ENCODE peak calls at places on chromosomes 1 and 21, in eight cellular contexts. U is small intestine; I is mesenchymal stem cell; R is uterus; H is fibroblast of lung; N is CD8-positive, alpha-beta memory T cell; T is ovary; Y is tibial nerve. K is an unnamed sample.

GRCh38 chr1:12407050-12407961 is 177.5 kb downstream of the VPS13D start:
- DNase-seq in U (peak; percentile 49), I (peak; percentile 47), R (peak; percentile 36), H (peak; percentile 67), N (no peak), T (peak; percentile 31), Y (no peak), K (peak; percentile 55)

GRCh38 chr21:16587671-16588379 is 858.0 kb downstream of the USP25 start:
- DNase-seq in U (no peak), I (peak; percentile 34), R (peak; percentile 73), H (peak; percentile 73), N (no peak), T (peak; percentile 61), Y (no peak), K (no peak)

GRCh38 chr1:59520194-59520593 is 223.3 kb downstream of the FGGY start:
- DNase-seq in U (no peak), I (no peak), R (peak; percentile 78), H (peak; percentile 70), N (no peak), T (peak; percentile 53), Y (peak; percentile 41), K (no peak)

GRCh38 chr21:35503646-35504045 is 454.5 kb upstream of the RUNX1 start:
- DNase-seq in U (no peak), I (peak; percentile 14), R (no peak), H (peak; percentile 56), N (no peak), T (no peak), Y (no peak), K (no peak)

GRCh38 chr1:55285849-55286248 is 70.7 kb upstream of the USP24 start:
- DNase-seq in U (no peak), I (no peak), R (no peak), H (no peak), N (no peak), T (no peak), Y (no peak), K (no peak)

GRCh38 chr21:45286671-45287437 is 841 bp downstream of the POFUT2 start:
- DNase-seq in U (no peak), I (peak; percentile 48), R (no peak), H (peak; percentile 19), N (no peak), T (peak; percentile 58), Y (peak; percentile 12), K (no peak)

GRCh38 chr21:15134711-15135110 is 69.9 kb upstream of the NRIP1 start:
- DNase-seq in U (peak; percentile 79), I (no peak), R (no peak), H (no peak), N (no peak), T (no peak), Y (no peak), K (no peak)

GRCh38 chr1:174871886-174872285 is 127.9 kb upstream of the CACYBP start:
- DNase-seq in U (no peak), I (no peak), R (no peak), H (peak; percentile 78), N (no peak), T (no peak), Y (no peak), K (no peak)

GRCh38 chr1:24290933-24291487 is 28.1 kb upstream of the GRHL3 start:
- DNase-seq in U (no peak), I (no peak), R (no peak), H (no peak), N (no peak), T (no peak), Y (no peak), K (no peak)

GRCh38 chr1:59077739-59078503 is 219.0 kb upstream of the FGGY start:
- DNase-seq in U (no peak), I (no peak), R (no peak), H (no peak), N (no peak), T (no peak), Y (no peak), K (no peak)

GRCh38 chr1:187336769-187337168 is 508.0 kb downstream of the PLA2G4A start:
- DNase-seq in U (no peak), I (no peak), R (no peak), H (no peak), N (no peak), T (no peak), Y (no peak), K (no peak)

GRCh38 chr1:181062800-181063428 is 25.6 kb upstream of the IER5 start:
- DNase-seq in U (no peak), I (no peak), R (no peak), H (no peak), N (peak; percentile 2), T (no peak), Y (no peak), K (peak; percentile 39)

GRCh38 chr21:35730325-35730724 is 330.0 kb downstream of the SETD4 start:
- DNase-seq in U (no peak), I (no peak), R (no peak), H (no peak), N (no peak), T (no peak), Y (no peak), K (no peak)

GRCh38 chr1:4486408-4487120 is 167.8 kb upstream of the AJAP1 start:
- DNase-seq in U (no peak), I (no peak), R (no peak), H (no peak), N (no peak), T (no peak), Y (no peak), K (no peak)

GRCh38 chr1:32907435-32907834 is 6.2 kb upstream of the TMEM54 start:
- DNase-seq in U (peak; percentile 44), I (peak; percentile 28), R (no peak), H (peak; percentile 43), N (no peak), T (no peak), Y (no peak), K (no peak)

GRCh38 chr1:198669023-198669698 is 30.3 kb downstream of the PTPRC start:
- DNase-seq in U (peak; percentile 28), I (peak; percentile 92), R (no peak), H (peak; percentile 98), N (peak; percentile 25), T (no peak), Y (no peak), K (peak; percentile 78)

GRCh38 chr1:202616355-202616910 is 93.8 kb downstream of the SYT2 start:
- DNase-seq in U (no peak), I (peak; percentile 40), R (no peak), H (no peak), N (no peak), T (no peak), Y (no peak), K (no peak)
- H3K27ac ChIP-seq in U (no peak overlapping the region), I (peak overlapping the region; percentile 80), R (peak overlapping the region; percentile 70), H (no peak overlapping the region), N (no peak overlapping the region), T (no peak overlapping the region), Y (no peak overlapping the region), K (no peak overlapping the region)

GRCh38 chr1:247769603-247770002 is 9.2 kb upstream of the OR1C1 start:
- DNase-seq in U (no peak), I (no peak), R (no peak), H (no peak), N (no peak), T (no peak), Y (no peak), K (no peak)
- H3K9me3 ChIP-seq in U (no peaks in the 10 kb centered on the region), I (peaks cover 20% of the 10 kb centered on the region), R (no peaks in the 10 kb centered on the region), H (no peaks in the 10 kb centered on the region), N (no peaks in the 10 kb centered on the region), T (no peaks in the 10 kb centered on the region), Y (no peaks in the 10 kb centered on the region), K (peaks cover 5% of the 10 kb centered on the region)

GRCh38 chr1:27562021-27562420 is 41.9 kb downstream of the AHDC1 start:
- DNase-seq in U (no peak), I (no peak), R (no peak), H (no peak), N (no peak), T (peak; percentile 46), Y (no peak), K (no peak)
- H3K27ac ChIP-seq in U (no peak overlapping the region), I (no peak overlapping the region), R (peak overlapping the region; percentile 92), H (no peak overlapping the region), N (no peak overlapping the region), T (peak overlapping the region; percentile 86), Y (peak overlapping the region; percentile 72), K (no peak overlapping the region)

DNA sequence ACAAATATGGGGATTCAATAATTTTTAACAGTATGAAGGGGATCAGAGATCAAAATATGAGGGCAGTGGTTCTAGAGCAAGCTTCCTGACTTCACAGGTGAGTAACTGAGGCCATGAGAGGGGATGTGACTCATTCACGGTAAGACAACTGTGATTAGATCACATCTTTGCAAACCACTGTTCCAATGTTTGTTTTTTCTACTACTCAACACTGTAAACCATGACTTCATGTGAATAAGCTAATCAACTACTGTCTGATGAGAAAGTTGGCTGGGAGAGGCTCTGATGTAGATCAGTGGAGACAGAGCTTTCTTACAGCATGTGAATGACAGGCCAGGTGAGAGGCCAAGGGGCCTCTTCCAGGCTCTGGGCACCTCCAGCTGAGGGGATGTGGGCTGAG is 84.7 kb downstream of the BRINP2 start:
- DNase-seq in U (peak; percentile 20), I (peak; percentile 78), R (no peak), H (peak; percentile 79), N (no peak), T (no peak), Y (no peak), K (no peak)
- H3K9me3 ChIP-seq in U (no peaks in the 10 kb centered on the region), I (no peaks in the 10 kb centered on the region), R (no peaks in the 10 kb centered on the region), H (no peaks in the 10 kb centered on the region), N (no peaks in the 10 kb centered on the region), T (no peaks in the 10 kb centered on the region), Y (no peaks in the 10 kb centered on the region), K (no peaks in the 10 kb centered on the region)

GRCh38 chr1:117147856-117148588 is 26.5 kb upstream of the TRIM45 start:
- DNase-seq in U (no peak), I (peak; percentile 65), R (no peak), H (peak; percentile 57), N (no peak), T (no peak), Y (no peak), K (no peak)

GRCh38 chr1:117146570-117147340 is 25.2 kb upstream of the TRIM45 start:
- DNase-seq in U (no peak), I (peak; percentile 84), R (no peak), H (peak; percentile 97), N (no peak), T (no peak), Y (no peak), K (peak; percentile 81)

GRCh38 chr1:117150316-117150715 is 28.8 kb upstream of the TRIM45 start:
- DNase-seq in U (no peak), I (no peak), R (no peak), H (no peak), N (no peak), T (no peak), Y (no peak), K (no peak)

GRCh38 chr1:117146067-117146466 is 24.5 kb upstream of the TRIM45 start:
- DNase-seq in U (no peak), I (no peak), R (no peak), H (no peak), N (no peak), T (no peak), Y (no peak), K (no peak)

DNA sequence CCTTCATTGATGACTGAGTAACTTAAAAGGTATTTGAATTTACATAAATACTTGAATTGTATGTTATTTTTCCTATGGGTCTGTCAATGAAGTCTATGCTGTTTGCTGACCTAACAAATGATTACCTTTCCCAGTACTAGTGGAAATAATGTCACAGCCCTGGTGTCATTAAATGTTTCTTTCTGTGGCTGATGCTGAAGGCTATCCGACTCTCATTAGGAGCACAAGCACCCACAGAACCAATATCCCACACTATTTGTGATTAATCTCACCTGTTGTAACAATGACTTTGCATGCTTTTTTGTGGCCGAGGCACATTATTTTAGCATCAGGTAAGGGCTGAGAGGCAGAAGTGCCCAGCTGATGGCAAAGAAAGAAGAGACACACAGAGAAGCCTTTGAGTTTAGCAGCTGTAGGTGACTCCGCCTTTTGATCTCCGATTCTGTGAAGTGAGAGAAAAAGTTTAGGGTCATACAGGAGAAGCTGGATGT is 25.8 kb upstream of the TRIM45 start:
- DNase-seq in U (no peak), I (no peak), R (no peak), H (no peak), N (no peak), T (no peak), Y (no peak), K (no peak)
- H3K27ac ChIP-seq in U (no peak overlapping the region), I (peak overlapping the region; percentile 60), R (no peak overlapping the region), H (peak overlapping the region; percentile 5), N (no peak overlapping the region), T (no peak overlapping the region), Y (no peak overlapping the region), K (peak overlapping the region; percentile 67)